ENCODE peak calls at places on chromosomes 5 and 9, in five cellular contexts. F is NT2/D1, M is GM12878, J is HepG2, A is H1. Q is an unnamed sample.

GRCh38 chr9:107751522-107752235 is 262.1 kb upstream of the KLF4 start:
- DNase-seq in F (peak), M (peak), J (peak), A (no peak), Q (no peak)

GRCh38 chr9:96888591-96888990 is 34.3 kb upstream of the ZNF782 start:
- DNase-seq in F (no peak), M (no peak), J (no peak), A (no peak), Q (no peak)

GRCh38 chr5:7629559-7629958 is 221.4 kb downstream of the CFAP90 start:
- DNase-seq in F (no peak), M (no peak), J (no peak), A (no peak), Q (no peak)

GRCh38 chr5:109917154-109917546 is 227.4 kb downstream of the MAN2A1 start:
- DNase-seq in F (no peak), M (no peak), J (no peak), A (no peak), Q (no peak)

GRCh38 chr9:133142657-133143592 is 20.8 kb downstream of the GBGT1 start:
- DNase-seq in F (no peak), M (no peak), J (no peak), A (no peak), Q (no peak)

GRCh38 chr5:134131578-134132350 is 17.3 kb downstream of the TCF7 start:
- DNase-seq in F (no peak), M (no peak), J (no peak), A (no peak), Q (no peak)

GRCh38 chr5:322281-322941 is 897 bp downstream of the AHRR start:
- DNase-seq in F (no peak), M (no peak), J (no peak), A (peak), Q (no peak)

GRCh38 chr9:94740191-94740874 is 13.8 kb downstream of the AOPEP start:
- DNase-seq in F (no peak), M (no peak), J (no peak), A (no peak), Q (no peak)

GRCh38 chr5:130992095-130992494 is 173.0 kb downstream of the HINT1 start:
- DNase-seq in F (no peak), M (no peak), J (no peak), A (no peak), Q (no peak)

GRCh38 chr5:128062172-128062746 is 21.3 kb upstream of the SLC12A2 start:
- DNase-seq in F (no peak), M (no peak), J (no peak), A (no peak), Q (no peak)

GRCh38 chr9:114434878-114435311 is 47.1 kb upstream of the AKNA start:
- DNase-seq in F (peak), M (no peak), J (peak), A (no peak), Q (peak)

GRCh38 chr9:125633116-125633743 is 73.8 kb downstream of the MAPKAP1 start:
- DNase-seq in F (no peak), M (no peak), J (no peak), A (no peak), Q (no peak)

GRCh38 chr9:89175739-89176360 is 2.8 kb downstream of the SHC3 start:
- DNase-seq in F (no peak), M (no peak), J (no peak), A (no peak), Q (no peak)

GRCh38 chr9:112409758-112410157 is 29.9 kb downstream of the HSDL2 start:
- DNase-seq in F (no peak), M (no peak), J (no peak), A (no peak), Q (no peak)

GRCh38 chr9:135145312-135145711 is 57.8 kb downstream of the OLFM1 start:
- DNase-seq in F (no peak), M (no peak), J (no peak), A (no peak), Q (no peak)

GRCh38 chr5:5494489-5495402 is 72.3 kb downstream of the ICE1 start:
- DNase-seq in F (peak), M (peak), J (peak), A (peak), Q (peak)

GRCh38 chr9:17322882-17323864 is 188.3 kb downstream of the CNTLN start:
- DNase-seq in F (no peak), M (no peak), J (no peak), A (no peak), Q (no peak)

GRCh38 chr5:1543398-1544293 is 19.9 kb upstream of the LPCAT1 start:
- DNase-seq in F (no peak), M (no peak), J (no peak), A (peak), Q (no peak)

GRCh38 chr5:172635038-172635437 is 6.0 kb upstream of the NEURL1B start:
- DNase-seq in F (no peak), M (no peak), J (no peak), A (no peak), Q (no peak)

GRCh38 chr5:174384509-174384947 is 339.0 kb downstream of the NSG2 start:
- DNase-seq in F (no peak), M (no peak), J (no peak), A (no peak), Q (no peak)

GRCh38 chr9:130215341-130216119 is 43.3 kb downstream of the NCS1 start:
- DNase-seq in F (no peak), M (no peak), J (no peak), A (no peak), Q (no peak)

GRCh38 chr9:16396389-16396788 is 474.1 kb downstream of the BNC2 start:
- DNase-seq in F (no peak), M (no peak), J (no peak), A (no peak), Q (no peak)

GRCh38 chr5:175444060-175444904 is at the start of gene DRD1:
- DNase-seq in F (no peak), M (no peak), J (no peak), A (peak), Q (peak)

GRCh38 chr9:76414656-76415055 is 20.4 kb upstream of the RFK start:
- DNase-seq in F (no peak), M (peak), J (no peak), A (no peak), Q (no peak)

GRCh38 chr5:74384851-74385250 is 255.7 kb downstream of the ENC1 start:
- DNase-seq in F (no peak), M (no peak), J (no peak), A (no peak), Q (no peak)

DNA sequence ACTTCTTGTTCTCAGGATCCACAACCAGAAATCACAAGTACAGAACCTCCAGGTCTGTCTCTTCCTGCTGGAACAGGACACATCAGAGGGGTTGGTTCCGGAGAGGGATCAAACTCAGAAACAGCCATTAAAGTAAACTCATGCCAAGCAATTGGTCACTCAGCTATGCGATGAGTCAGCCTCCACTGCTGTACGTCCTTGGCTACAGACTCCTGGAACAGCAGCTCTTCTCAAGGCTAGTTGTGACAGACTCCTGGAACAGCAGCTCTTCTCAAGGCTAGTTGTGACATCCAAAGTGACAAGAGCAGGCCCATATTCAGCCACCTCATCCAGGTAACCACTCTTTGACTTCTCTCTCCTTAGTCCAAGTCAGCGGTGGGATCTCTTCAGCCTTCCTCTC is at the start of gene SPINK13:
- DNase-seq in F (no peak), M (no peak), J (peak), A (no peak), Q (no peak)
- TF ChIP-seq SUZ12 in F (no peak), M (no peak), J (no peak), A (no peak), Q (no peak)

GRCh38 chr5:137075163-137075970 is 423.8 kb downstream of the SPOCK1 start:
- DNase-seq in F (peak), M (no peak), J (peak), A (peak), Q (peak)
- TF ChIP-seq SUZ12 in F (no peak), M (no peak), J (no peak), A (no peak), Q (no peak)

GRCh38 chr5:42241636-42242035 is 181.6 kb upstream of the GHR start:
- DNase-seq in F (no peak), M (no peak), J (no peak), A (no peak), Q (no peak)
- TF ChIP-seq SUZ12 in F (no peak), M (no peak), J (no peak), A (no peak), Q (no peak)

GRCh38 chr9:36501727-36502126 is 71.0 kb upstream of the MELK start:
- DNase-seq in F (no peak), M (no peak), J (no peak), A (no peak), Q (no peak)

GRCh38 chr9:36504154-36504550 is 68.5 kb upstream of the MELK start:
- DNase-seq in F (no peak), M (no peak), J (no peak), A (no peak), Q (no peak)

GRCh38 chr9:36503172-36504153 is 69.2 kb upstream of the MELK start:
- DNase-seq in F (no peak), M (no peak), J (no peak), A (no peak), Q (no peak)

GRCh38 chr9:36499156-36499886 is 73.4 kb upstream of the MELK start:
- DNase-seq in F (no peak), M (no peak), J (no peak), A (no peak), Q (no peak)
- TF ChIP-seq SUZ12 in F (no peak), M (no peak), J (no peak), A (no peak), Q (no peak)

GRCh38 chr5:39716532-39716971 is 291.8 kb upstream of the DAB2 start:
- DNase-seq in F (peak), M (no peak), J (peak), A (peak), Q (peak)
- TF ChIP-seq SUZ12 in F (no peak), M (no peak), J (no peak), A (no peak), Q (no peak)

DNA sequence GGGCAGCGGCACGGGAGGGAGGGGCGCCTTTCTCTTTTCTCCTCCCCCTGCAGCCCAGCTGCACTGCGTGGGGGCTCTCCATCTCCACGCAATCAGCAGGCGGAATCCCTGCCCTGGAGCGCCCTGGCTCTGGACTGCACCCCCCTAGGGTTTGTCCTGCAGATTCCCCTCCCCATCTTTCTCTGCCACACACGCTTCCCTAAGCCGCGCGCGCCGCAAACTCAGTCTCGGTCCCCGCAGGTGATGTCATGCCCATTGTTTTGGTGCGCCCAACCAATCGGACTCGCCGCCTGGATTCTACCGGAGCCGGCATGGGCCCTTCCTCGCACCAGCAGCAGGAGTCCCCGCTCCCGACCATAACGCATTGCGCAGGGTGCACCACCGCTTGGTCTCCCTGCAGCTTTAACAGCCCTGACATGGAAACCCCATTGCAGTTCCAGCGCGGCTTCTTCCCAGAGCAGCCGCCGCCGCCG is at the start of gene KCNN2:
- DNase-seq in F (peak), M (peak), J (peak), A (no peak), Q (peak)
- TF ChIP-seq SUZ12 in F (no peak), M (no peak), J (no peak), A (no peak), Q (no peak)

DNA sequence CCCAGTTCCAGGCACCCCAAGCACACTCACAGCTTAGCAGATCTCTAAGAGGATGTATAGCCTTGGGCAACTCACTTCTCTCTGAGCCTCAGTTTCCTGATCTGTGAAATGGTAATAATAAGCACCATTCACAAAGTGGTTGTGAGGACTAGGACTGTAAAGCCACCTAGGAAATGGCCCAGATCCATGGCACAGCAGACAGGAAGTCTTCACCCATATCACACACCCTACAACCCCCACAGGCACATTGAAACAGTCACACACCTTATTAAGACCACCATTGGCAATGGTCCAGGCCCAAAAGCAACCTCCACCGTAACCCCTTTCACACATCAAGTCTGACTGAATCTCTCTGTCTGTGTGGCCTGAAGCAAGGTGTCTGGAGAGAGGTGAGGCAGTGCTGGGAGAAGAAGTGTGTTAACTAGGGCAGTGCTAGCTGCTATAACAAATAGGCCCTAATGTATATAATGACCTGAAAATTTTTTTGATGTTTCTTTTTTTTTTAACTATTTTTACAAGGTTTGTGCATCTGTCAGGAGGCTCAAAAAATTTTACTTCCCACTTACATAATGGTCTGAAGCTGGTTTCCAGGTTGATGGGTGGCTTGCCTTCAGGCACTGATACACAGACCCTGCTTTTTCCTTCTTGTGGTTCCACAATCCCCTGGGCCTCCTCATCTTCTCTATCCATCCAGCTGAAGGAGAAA is 2.4 kb upstream of the RGS14 start:
- DNase-seq in F (no peak), M (no peak), J (no peak), A (no peak), Q (no peak)
- TF ChIP-seq SUZ12 in F (no peak), M (no peak), J (no peak), A (no peak), Q (no peak)

GRCh38 chr5:72485366-72486052 is 21.7 kb downstream of the ZNF366 start:
- DNase-seq in F (no peak), M (no peak), J (no peak), A (no peak), Q (no peak)
- TF ChIP-seq SUZ12 in F (no peak), M (no peak), J (no peak), A (no peak), Q (no peak)

GRCh38 chr9:136226680-136227410 is 18.8 kb downstream of the QSOX2 start:
- DNase-seq in F (no peak), M (no peak), J (no peak), A (no peak), Q (no peak)

GRCh38 chr9:136229096-136230065 is 16.2 kb downstream of the QSOX2 start:
- DNase-seq in F (no peak), M (no peak), J (no peak), A (no peak), Q (no peak)

GRCh38 chr9:136230365-136230764 is 15.2 kb downstream of the QSOX2 start:
- DNase-seq in F (no peak), M (no peak), J (no peak), A (no peak), Q (no peak)

GRCh38 chr9:136225748-136226679 is 19.6 kb downstream of the QSOX2 start:
- DNase-seq in F (peak), M (peak), J (peak), A (peak), Q (peak)

DNA sequence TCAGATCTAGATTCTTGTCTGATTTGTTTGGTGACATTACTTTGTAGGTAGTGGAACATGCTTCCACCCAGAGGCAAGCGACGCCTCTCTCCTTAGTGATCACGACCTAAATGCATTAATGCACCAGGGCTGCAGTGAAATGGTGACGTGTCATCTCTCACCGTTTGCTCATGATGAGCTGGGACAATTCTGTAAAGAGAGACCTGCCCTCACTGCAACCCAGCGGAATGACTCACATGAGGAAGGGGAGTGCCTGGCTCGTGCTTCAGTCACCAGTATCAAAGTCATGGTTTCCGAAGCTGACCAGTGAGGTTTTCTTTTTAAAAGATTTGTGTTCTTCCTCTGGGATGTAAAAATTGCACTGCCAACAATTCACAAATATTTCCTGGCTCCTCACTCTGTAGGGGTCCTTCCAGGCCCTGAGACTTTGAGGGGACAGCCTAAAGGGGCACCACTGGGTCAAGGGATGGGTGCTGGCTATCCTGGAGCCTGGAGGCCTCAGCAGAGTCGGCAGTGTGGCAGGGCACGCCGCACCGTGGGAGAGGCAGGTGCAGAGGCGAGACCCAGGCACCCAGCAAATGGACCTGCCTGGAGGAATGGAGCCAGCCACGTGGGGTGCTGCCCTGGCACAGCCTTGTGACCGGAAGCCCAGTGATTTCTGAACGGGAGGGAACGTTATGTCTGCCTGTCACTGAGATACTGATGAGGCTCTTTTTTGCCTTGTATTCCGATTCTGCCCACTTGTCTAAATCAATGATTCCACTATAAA is 17.3 kb downstream of the QSOX2 start:
- DNase-seq in F (no peak), M (no peak), J (peak), A (no peak), Q (no peak)
- TF ChIP-seq SUZ12 in F (no peak), M (no peak), J (no peak), A (no peak), Q (no peak)

GRCh38 chr5:177482359-177482795 is 8.9 kb upstream of the DBN1 start:
- DNase-seq in F (no peak), M (no peak), J (no peak), A (no peak), Q (no peak)
- TF ChIP-seq SUZ12 in F (no peak), M (no peak), J (no peak), A (no peak), Q (no peak)